ENCODE peak calls at places on chromosome 18, in six cellular contexts. X is cardiac muscle cell; M is transverse colon; O is GM20000; T is RPMI7951; L is activated CD8-positive, alpha-beta T cell treated with anti-CD3 and anti-CD28 coated beads, Interleukin-2, amount 10 ng/mL, durations not matched to agents 7 days and 5 days. C is an unnamed sample.

GRCh38 chr18:13222371-13223281 is 4.1 kb downstream of the LDLRAD4 start:
- DNase-seq in X (no peak), M (peak; percentile 80), O (no peak), T (no peak), L (no peak), C (peak; percentile 54)

GRCh38 chr18:10416020-10416419 is 38.4 kb upstream of the APCDD1 start:
- DNase-seq in X (no peak), M (no peak), O (no peak), T (no peak), L (no peak), C (no peak)

GRCh38 chr18:3747176-3747973 is 297.4 kb downstream of the TGIF1 start:
- DNase-seq in X (no peak), M (no peak), O (no peak), T (peak; percentile 26), L (no peak), C (no peak)

GRCh38 chr18:79567481-79568147 is 112.0 kb upstream of the CTDP1 start:
- DNase-seq in X (peak; percentile 68), M (no peak), O (no peak), T (peak; percentile 64), L (no peak), C (peak; percentile 1)

GRCh38 chr18:57353940-57354461 is 1.6 kb downstream of the ST8SIA3 start:
- DNase-seq in X (peak; percentile 90), M (no peak), O (peak; percentile 81), T (peak; percentile 28), L (peak; percentile 36), C (peak; percentile 5)

GRCh38 chr18:61706516-61706915 is 186.3 kb downstream of the RNF152 start:
- DNase-seq in X (no peak), M (no peak), O (no peak), T (no peak), L (no peak), C (no peak)

GRCh38 chr18:55968550-55968949 is 380.6 kb upstream of the TCF4 start:
- DNase-seq in X (no peak), M (no peak), O (no peak), T (peak; percentile 62), L (no peak), C (no peak)

GRCh38 chr18:13202571-13202970 is 16.0 kb upstream of the LDLRAD4 start:
- DNase-seq in X (no peak), M (no peak), O (no peak), T (no peak), L (no peak), C (no peak)

GRCh38 chr18:31740180-31740579 is 20.5 kb downstream of the SLC25A52 start:
- DNase-seq in X (no peak), M (no peak), O (no peak), T (no peak), L (no peak), C (no peak)

GRCh38 chr18:57839942-57840381 is 36.8 kb upstream of the ATP8B1 start:
- DNase-seq in X (no peak), M (no peak), O (no peak), T (peak; percentile 48), L (no peak), C (no peak)

GRCh38 chr18:63320690-63321265 is 1.2 kb upstream of the BCL2 start:
- DNase-seq in X (peak; percentile 43), M (peak; percentile 64), O (peak; percentile 64), T (peak; percentile 38), L (peak; percentile 63), C (peak; percentile 65)

GRCh38 chr18:62177271-62177670 is 9.6 kb downstream of the PIGN start:
- DNase-seq in X (no peak), M (no peak), O (no peak), T (no peak), L (no peak), C (no peak)

GRCh38 chr18:8800876-8801262 is 95.5 kb downstream of the MTCL1 start:
- DNase-seq in X (no peak), M (no peak), O (no peak), T (no peak), L (no peak), C (no peak)

GRCh38 chr18:48409591-48410094 is 460 bp upstream of the ZBTB7C start:
- DNase-seq in X (peak; percentile 70), M (no peak), O (peak; percentile 51), T (peak; percentile 15), L (no peak), C (peak; percentile 85)

GRCh38 chr18:45837283-45838070 is 12.0 kb downstream of the SIGLEC15 start:
- DNase-seq in X (peak; percentile 76), M (peak; percentile 38), O (peak; percentile 49), T (no peak), L (peak; percentile 67), C (peak; percentile 32)

GRCh38 chr18:65214456-65214855 is 536.4 kb upstream of the CDH7 start:
- DNase-seq in X (no peak), M (no peak), O (no peak), T (peak; percentile 3), L (no peak), C (no peak)

GRCh38 chr18:62387257-62387656 is 62.1 kb downstream of the TNFRSF11A start:
- DNase-seq in X (no peak), M (no peak), O (no peak), T (no peak), L (no peak), C (no peak)

GRCh38 chr18:58699551-58699950 is 28.3 kb downstream of the MALT1 start:
- DNase-seq in X (peak; percentile 31), M (no peak), O (no peak), T (no peak), L (no peak), C (no peak)

GRCh38 chr18:9951022-9951859 is 37.4 kb downstream of the VAPA start:
- DNase-seq in X (peak; percentile 67), M (peak; percentile 26), O (peak; percentile 20), T (peak; percentile 54), L (peak; percentile 32), C (no peak)

GRCh38 chr18:8661754-8662573 is 43.4 kb upstream of the MTCL1 start:
- DNase-seq in X (peak; percentile 28), M (peak; percentile 31), O (no peak), T (peak; percentile 42), L (no peak), C (no peak)

C was measured in thyroid gland.